ENCODE peak calls at places on chromosomes 11 and 22, in five cellular contexts. One of them, this sample, is unnamed.

GRCh38 chr11:61174275-61174674 is 13.0 kb upstream of the VPS37C start:
- DNase-seq in lower leg skin: no peak
- DNase-seq in neural progenitor cell: no peak
- DNase-seq in PC-9: no peak
- DNase-seq in Caco-2: peak
- DNase-seq in this sample: no peak

GRCh38 chr11:130675917-130676316 is 227.5 kb downstream of the ADAMTS15 start:
- DNase-seq in lower leg skin: no peak
- DNase-seq in neural progenitor cell: no peak
- DNase-seq in PC-9: no peak
- DNase-seq in Caco-2: no peak
- DNase-seq in this sample: no peak

GRCh38 chr11:107646783-107647182 is 55.8 kb downstream of the ELMOD1 start:
- DNase-seq in lower leg skin: no peak
- DNase-seq in neural progenitor cell: no peak
- DNase-seq in PC-9: no peak
- DNase-seq in Caco-2: no peak
- DNase-seq in this sample: no peak

GRCh38 chr22:35189559-35189958 is 67.7 kb upstream of the HMGXB4 start:
- DNase-seq in lower leg skin: no peak
- DNase-seq in neural progenitor cell: no peak
- DNase-seq in PC-9: no peak
- DNase-seq in Caco-2: no peak
- DNase-seq in this sample: no peak

GRCh38 chr11:35223429-35223828 is 84.5 kb downstream of the CD44 start:
- DNase-seq in lower leg skin: no peak
- DNase-seq in neural progenitor cell: peak
- DNase-seq in PC-9: no peak
- DNase-seq in Caco-2: no peak
- DNase-seq in this sample: no peak

GRCh38 chr11:9990221-9990973 is 303.6 kb downstream of the SBF2 start:
- DNase-seq in lower leg skin: no peak
- DNase-seq in neural progenitor cell: no peak
- DNase-seq in PC-9: no peak
- DNase-seq in Caco-2: no peak
- DNase-seq in this sample: no peak

GRCh38 chr11:11558826-11559225 is 63.0 kb downstream of the GALNT18 start:
- DNase-seq in lower leg skin: no peak
- DNase-seq in neural progenitor cell: no peak
- DNase-seq in PC-9: no peak
- DNase-seq in Caco-2: no peak
- DNase-seq in this sample: no peak

GRCh38 chr11:44774131-44774530 is 47.4 kb downstream of the TSPAN18 start:
- DNase-seq in lower leg skin: peak
- DNase-seq in neural progenitor cell: no peak
- DNase-seq in PC-9: no peak
- DNase-seq in Caco-2: peak
- DNase-seq in this sample: no peak

GRCh38 chr11:12871251-12871650 is 137.9 kb upstream of the RASSF10 start:
- DNase-seq in lower leg skin: no peak
- DNase-seq in neural progenitor cell: no peak
- DNase-seq in PC-9: no peak
- DNase-seq in Caco-2: no peak
- DNase-seq in this sample: no peak

GRCh38 chr22:25702571-25703167 is 39.3 kb upstream of the MYO18B start:
- DNase-seq in lower leg skin: no peak
- DNase-seq in neural progenitor cell: no peak
- DNase-seq in PC-9: no peak
- DNase-seq in Caco-2: no peak
- DNase-seq in this sample: no peak

GRCh38 chr11:79227732-79228416 is 213.0 kb downstream of the TENM4 start:
- DNase-seq in lower leg skin: peak
- DNase-seq in neural progenitor cell: peak
- DNase-seq in PC-9: no peak
- DNase-seq in Caco-2: no peak
- DNase-seq in this sample: no peak

GRCh38 chr22:44443641-44444235 is 54.3 kb downstream of the RTL6 start:
- DNase-seq in lower leg skin: peak
- DNase-seq in neural progenitor cell: no peak
- DNase-seq in PC-9: no peak
- DNase-seq in Caco-2: no peak
- DNase-seq in this sample: no peak

GRCh38 chr11:355581-356458 is 13.5 kb upstream of the B4GALNT4 start:
- DNase-seq in lower leg skin: peak
- DNase-seq in neural progenitor cell: peak
- DNase-seq in PC-9: peak
- DNase-seq in Caco-2: peak
- DNase-seq in this sample: peak

GRCh38 chr11:111541209-111542061 is 915 bp downstream of the LAYN start:
- DNase-seq in lower leg skin: peak
- DNase-seq in neural progenitor cell: peak
- DNase-seq in PC-9: peak
- DNase-seq in Caco-2: no peak
- DNase-seq in this sample: peak

GRCh38 chr11:119338318-119338890 is 2.3 kb downstream of the C1QTNF5 start:
- DNase-seq in lower leg skin: peak
- DNase-seq in neural progenitor cell: peak
- DNase-seq in PC-9: peak
- DNase-seq in Caco-2: no peak
- DNase-seq in this sample: peak

GRCh38 chr11:11691296-11692141 is 69.7 kb upstream of the GALNT18 start:
- DNase-seq in lower leg skin: no peak
- DNase-seq in neural progenitor cell: peak
- DNase-seq in PC-9: no peak
- DNase-seq in Caco-2: no peak
- DNase-seq in this sample: no peak

GRCh38 chr22:46516638-46517037 is 20.8 kb downstream of the CELSR1 start:
- DNase-seq in lower leg skin: no peak
- DNase-seq in neural progenitor cell: no peak
- DNase-seq in PC-9: no peak
- DNase-seq in Caco-2: no peak
- DNase-seq in this sample: no peak

GRCh38 chr11:3162410-3163240 is 2.5 kb downstream of the OSBPL5 start:
- DNase-seq in lower leg skin: no peak
- DNase-seq in neural progenitor cell: no peak
- DNase-seq in PC-9: no peak
- DNase-seq in Caco-2: no peak
- DNase-seq in this sample: no peak

GRCh38 chr11:36530840-36531239 is 20.8 kb upstream of the TRAF6 start:
- DNase-seq in lower leg skin: no peak
- DNase-seq in neural progenitor cell: no peak
- DNase-seq in PC-9: no peak
- DNase-seq in Caco-2: no peak
- DNase-seq in this sample: no peak

GRCh38 chr11:92439133-92439532 is 214.5 kb downstream of the FAT3 start:
- DNase-seq in lower leg skin: no peak
- DNase-seq in neural progenitor cell: no peak
- DNase-seq in PC-9: no peak
- DNase-seq in Caco-2: no peak
- DNase-seq in this sample: no peak

GRCh38 chr11:15985863-15986139 is 370.5 kb downstream of the SOX6 start:
- DNase-seq in lower leg skin: no peak
- DNase-seq in neural progenitor cell: no peak
- DNase-seq in PC-9: no peak
- DNase-seq in Caco-2: no peak
- DNase-seq in this sample: no peak

GRCh38 chr22:39488563-39489083 is 13.5 kb upstream of the MIEF1 start:
- DNase-seq in lower leg skin: no peak
- DNase-seq in neural progenitor cell: no peak
- DNase-seq in PC-9: no peak
- DNase-seq in Caco-2: no peak
- DNase-seq in this sample: no peak

GRCh38 chr11:67648140-67648795 is 2.3 kb downstream of the ACY3 start:
- DNase-seq in lower leg skin: no peak
- DNase-seq in neural progenitor cell: peak
- DNase-seq in PC-9: peak
- DNase-seq in Caco-2: peak
- DNase-seq in this sample: no peak

GRCh38 chr11:103202048-103202651 is 92.9 kb downstream of the DYNC2H1 start:
- DNase-seq in lower leg skin: no peak
- DNase-seq in neural progenitor cell: peak
- DNase-seq in PC-9: no peak
- DNase-seq in Caco-2: no peak
- DNase-seq in this sample: no peak
- TF ChIP-seq CTCF in lower leg skin: no peak
- TF ChIP-seq CTCF in neural progenitor cell: peak
- TF ChIP-seq CTCF in PC-9: peak
- TF ChIP-seq CTCF in Caco-2: peak
- TF ChIP-seq CTCF in this sample: no peak

GRCh38 chr11:72078477-72078876 is 1.9 kb downstream of the NUMA1 start:
- DNase-seq in lower leg skin: no peak
- DNase-seq in neural progenitor cell: no peak
- DNase-seq in PC-9: no peak
- DNase-seq in Caco-2: no peak
- DNase-seq in this sample: no peak

GRCh38 chr11:72070486-72070885 is 9.9 kb downstream of the NUMA1 start:
- DNase-seq in lower leg skin: no peak
- DNase-seq in neural progenitor cell: no peak
- DNase-seq in PC-9: no peak
- DNase-seq in Caco-2: no peak
- DNase-seq in this sample: no peak

GRCh38 chr11:72072348-72072747 is 8.0 kb downstream of the NUMA1 start:
- DNase-seq in lower leg skin: no peak
- DNase-seq in neural progenitor cell: peak
- DNase-seq in PC-9: peak
- DNase-seq in Caco-2: peak
- DNase-seq in this sample: peak

GRCh38 chr11:72075756-72076155 is 4.6 kb downstream of the NUMA1 start:
- DNase-seq in lower leg skin: no peak
- DNase-seq in neural progenitor cell: no peak
- DNase-seq in PC-9: no peak
- DNase-seq in Caco-2: no peak
- DNase-seq in this sample: no peak

GRCh38 chr11:72075109-72075508 is 5.2 kb downstream of the NUMA1 start:
- DNase-seq in lower leg skin: no peak
- DNase-seq in neural progenitor cell: peak
- DNase-seq in PC-9: no peak
- DNase-seq in Caco-2: no peak
- DNase-seq in this sample: peak
- TF ChIP-seq CTCF in lower leg skin: no peak
- TF ChIP-seq CTCF in neural progenitor cell: peak
- TF ChIP-seq CTCF in PC-9: no peak
- TF ChIP-seq CTCF in Caco-2: peak
- TF ChIP-seq CTCF in this sample: no peak

GRCh38 chr11:84714316-84714780 is 912.8 kb downstream of the DLG2 start:
- DNase-seq in lower leg skin: no peak
- DNase-seq in neural progenitor cell: peak
- DNase-seq in PC-9: peak
- DNase-seq in Caco-2: peak
- DNase-seq in this sample: peak
- TF ChIP-seq CTCF in lower leg skin: no peak
- TF ChIP-seq CTCF in neural progenitor cell: peak
- TF ChIP-seq CTCF in PC-9: peak
- TF ChIP-seq CTCF in Caco-2: peak
- TF ChIP-seq CTCF in this sample: peak

DNA sequence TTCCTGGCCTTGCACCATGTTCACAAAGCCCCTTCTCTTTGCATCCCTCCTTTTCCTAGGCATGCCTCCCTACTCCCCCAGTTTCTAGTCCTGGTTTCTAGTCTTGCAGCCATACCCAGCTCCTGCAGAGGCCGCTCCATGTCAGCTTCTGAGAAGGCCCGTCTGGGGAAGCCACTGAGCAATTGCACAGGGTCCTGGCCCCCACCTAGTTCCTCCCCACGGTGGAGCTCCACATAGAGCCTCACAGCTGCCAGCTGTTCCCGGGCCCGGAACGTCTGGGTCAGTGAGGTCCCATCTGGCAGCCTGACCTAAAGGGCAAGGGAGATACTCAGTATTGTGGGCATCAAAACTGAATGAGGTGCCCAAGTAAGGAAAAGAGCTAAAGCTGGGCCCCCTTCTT is 2.2 kb downstream of the UBXN1 start:
- DNase-seq in lower leg skin: no peak
- DNase-seq in neural progenitor cell: no peak
- DNase-seq in PC-9: no peak
- DNase-seq in Caco-2: no peak
- DNase-seq in this sample: no peak
- TF ChIP-seq CTCF in lower leg skin: no peak
- TF ChIP-seq CTCF in neural progenitor cell: no peak
- TF ChIP-seq CTCF in PC-9: no peak
- TF ChIP-seq CTCF in Caco-2: no peak
- TF ChIP-seq CTCF in this sample: no peak

GRCh38 chr22:17159504-17159951 is 451 bp upstream of the HDHD5 start:
- DNase-seq in lower leg skin: peak
- DNase-seq in neural progenitor cell: peak
- DNase-seq in PC-9: peak
- DNase-seq in Caco-2: peak
- DNase-seq in this sample: peak

GRCh38 chr22:17162731-17163130 is 3.7 kb upstream of the HDHD5 start:
- DNase-seq in lower leg skin: no peak
- DNase-seq in neural progenitor cell: no peak
- DNase-seq in PC-9: no peak
- DNase-seq in Caco-2: no peak
- DNase-seq in this sample: no peak

GRCh38 chr22:17161991-17162390 is 2.9 kb upstream of the HDHD5 start:
- DNase-seq in lower leg skin: no peak
- DNase-seq in neural progenitor cell: no peak
- DNase-seq in PC-9: no peak
- DNase-seq in Caco-2: no peak
- DNase-seq in this sample: no peak

GRCh38 chr22:17167486-17167885 is 8.4 kb upstream of the HDHD5 start:
- DNase-seq in lower leg skin: no peak
- DNase-seq in neural progenitor cell: no peak
- DNase-seq in PC-9: no peak
- DNase-seq in Caco-2: no peak
- DNase-seq in this sample: no peak

DNA sequence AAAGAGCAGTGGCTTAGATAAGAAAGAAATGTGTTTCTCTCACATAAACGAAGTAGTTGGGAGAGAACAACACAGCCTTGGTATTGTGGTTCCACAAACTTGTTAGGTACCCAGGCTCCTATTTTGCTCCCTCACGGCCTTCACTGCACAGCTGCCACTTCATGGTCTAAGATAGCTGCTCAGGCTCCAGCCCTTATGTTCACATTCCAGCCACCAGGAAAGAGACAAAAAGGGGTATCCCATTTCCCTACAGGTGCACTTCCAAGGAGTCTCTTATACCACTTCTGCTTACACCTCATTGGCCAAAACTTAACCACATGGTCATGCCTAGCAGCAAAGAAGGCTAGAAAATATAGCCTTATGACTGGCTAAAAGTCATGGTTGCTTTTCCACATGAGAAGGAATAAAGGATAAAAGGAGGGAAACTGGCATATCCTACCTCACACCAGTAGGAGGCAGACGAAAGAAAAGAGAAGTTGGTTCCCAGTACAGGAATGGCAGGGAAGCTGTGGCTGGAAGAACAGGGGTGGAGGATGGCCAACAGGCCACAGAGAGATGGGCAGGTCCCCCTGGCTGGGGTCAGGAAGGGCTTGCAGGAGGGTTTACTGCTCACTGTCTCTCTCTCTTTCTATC is 5.4 kb upstream of the HDHD5 start:
- DNase-seq in lower leg skin: no peak
- DNase-seq in neural progenitor cell: no peak
- DNase-seq in PC-9: no peak
- DNase-seq in Caco-2: no peak
- DNase-seq in this sample: no peak
- TF ChIP-seq CTCF in lower leg skin: no peak
- TF ChIP-seq CTCF in neural progenitor cell: peak
- TF ChIP-seq CTCF in PC-9: peak
- TF ChIP-seq CTCF in Caco-2: no peak
- TF ChIP-seq CTCF in this sample: no peak

This sample was measured in Calu3.